ENCODE peak calls at places on chromosome 7, in eight cellular contexts. T is stimulated activated CD4-positive, alpha-beta T cell treated with anti-CD3 and anti-CD28 coated beads, Interleukin-12 subunit alpha, Interleukin-12 subunit beta, amount 100 ng/mL, for 4 hours; Q is T-helper 1 cell; U is activated effector memory CD4-positive, alpha-beta T cell treated with anti-CD3 and anti-CD28 coated beads, Interleukin-2, amount 50 U/mL, for 16 hours; W is EL; V is endodermal cell; N is activated naive CD4-positive, alpha-beta T cell treated with anti-CD3 and anti-CD28 coated beads, Interleukin-2, amount 50 U/mL, for 72 hours; B is HuH-7.5. E is an unnamed sample.

GRCh38 chr7:33459340-33459751 is 330.0 kb downstream of the BBS9 start:
- DNase-seq in T (no peak), Q (no peak), V (peak), U (no peak), W (peak), B (no peak), N (no peak), E (no peak)

GRCh38 chr7:157488326-157488725 is 151.5 kb downstream of the DNAJB6 start:
- DNase-seq in U (no peak), N (no peak), Q (no peak), B (no peak), W (no peak), T (no peak), V (peak), E (no peak)

GRCh38 chr7:21941570-21942224 is 4.0 kb downstream of the CDCA7L start:
- DNase-seq in N (no peak), B (no peak), Q (no peak), V (peak), T (no peak), W (peak), U (no peak), E (no peak)

GRCh38 chr7:78139335-78139734 is 340.8 kb downstream of the PHTF2 start:
- DNase-seq in N (no peak), W (peak), U (no peak), Q (no peak), T (no peak), V (no peak), B (no peak), E (no peak)

GRCh38 chr7:101828308-101829020 is 11.0 kb downstream of the CUX1 start:
- DNase-seq in Q (no peak), B (no peak), U (no peak), T (no peak), W (no peak), N (no peak), V (no peak), E (no peak)

GRCh38 chr7:82624337-82624736 is 180.8 kb upstream of the CACNA2D1 start:
- DNase-seq in B (no peak), N (no peak), V (no peak), W (peak), U (no peak), T (no peak), Q (no peak), E (no peak)

GRCh38 chr7:20816389-20816959 is 29.8 kb upstream of the SP8 start:
- DNase-seq in U (no peak), V (no peak), B (no peak), N (no peak), T (no peak), Q (no peak), W (no peak), E (no peak)

GRCh38 chr7:106757846-106758245 is 96.9 kb upstream of the CCDC71L start:
- DNase-seq in V (no peak), W (peak), Q (no peak), N (no peak), U (no peak), T (no peak), B (no peak), E (no peak)

GRCh38 chr7:97149843-97150242 is 32.3 kb downstream of the SDHAF3 start:
- DNase-seq in B (no peak), V (no peak), N (no peak), T (no peak), U (no peak), Q (no peak), W (no peak), E (no peak)

GRCh38 chr7:140673770-140674155 is 1.0 kb downstream of the ADCK2 start:
- DNase-seq in T (no peak), N (peak), V (no peak), W (no peak), U (no peak), Q (no peak), B (no peak), E (no peak)

GRCh38 chr7:359776-360361 is 69.9 kb downstream of the FOXL3 start:
- DNase-seq in Q (no peak), B (no peak), V (no peak), U (no peak), T (no peak), W (no peak), N (no peak), E (no peak)

GRCh38 chr7:63113713-63114285 is 884.9 kb upstream of the ZNF722 start:
- DNase-seq in V (no peak), U (no peak), B (no peak), T (no peak), W (no peak), Q (no peak), N (no peak), E (no peak)

GRCh38 chr7:133535308-133535707 is 282.4 kb downstream of the EXOC4 start:
- DNase-seq in U (no peak), V (no peak), W (no peak), T (no peak), Q (no peak), B (no peak), N (no peak), E (no peak)

GRCh38 chr7:71752171-71752935 is 620.4 kb downstream of the GALNT17 start:
- DNase-seq in T (peak), N (peak), Q (no peak), B (peak), V (peak), W (no peak), U (no peak), E (no peak)

GRCh38 chr7:42502022-42502421 is 265.0 kb upstream of the GLI3 start:
- DNase-seq in W (peak), U (no peak), V (no peak), N (no peak), Q (no peak), B (no peak), T (no peak), E (no peak)

GRCh38 chr7:50348469-50349162 is 44.1 kb downstream of the IKZF1 start:
- DNase-seq in Q (no peak), U (no peak), B (no peak), W (no peak), N (no peak), V (peak), T (no peak), E (no peak)

GRCh38 chr7:143960813-143961610 is 6.4 kb downstream of the OR2F1 start:
- DNase-seq in T (no peak), N (no peak), U (no peak), B (no peak), V (no peak), Q (no peak), W (no peak), E (no peak)

GRCh38 chr7:130662426-130662825 is 6.1 kb downstream of the COPG2 start:
- DNase-seq in V (no peak), W (no peak), U (no peak), N (no peak), Q (no peak), B (no peak), T (no peak), E (no peak)

GRCh38 chr7:100632951-100633717 is 8.2 kb downstream of the TFR2 start:
- DNase-seq in N (peak), B (no peak), V (peak), Q (peak), T (peak), W (peak), U (peak), E (peak)

GRCh38 chr7:84176716-84177115 is 17.9 kb downstream of the SEMA3A start:
- DNase-seq in U (no peak), V (no peak), W (peak), Q (no peak), N (no peak), T (no peak), B (no peak), E (no peak)

GRCh38 chr7:81236560-81236959 is 317.7 kb upstream of the SEMA3C start:
- DNase-seq in Q (no peak), U (no peak), B (no peak), T (no peak), V (no peak), N (no peak), W (no peak), E (no peak)

GRCh38 chr7:25731035-25731880 is 420.7 kb upstream of the NFE2L3 start:
- DNase-seq in T (no peak), B (no peak), U (no peak), V (no peak), Q (no peak), W (no peak), N (no peak), E (no peak)

GRCh38 chr7:121259826-121260225 is 69.0 kb upstream of the WNT16 start:
- DNase-seq in Q (no peak), N (no peak), U (no peak), W (peak), B (no peak), V (no peak), T (no peak), E (no peak)

GRCh38 chr7:51315393-51316261 is 982 bp downstream of the COBL start:
- DNase-seq in W (no peak), T (no peak), V (peak), Q (no peak), B (peak), N (no peak), U (no peak), E (no peak)

GRCh38 chr7:90187507-90188050 is 24.0 kb upstream of the STEAP2 start:
- DNase-seq in N (no peak), T (no peak), V (no peak), B (no peak), W (no peak), Q (no peak), U (no peak), E (no peak)

GRCh38 chr7:77993823-77994222 is 195.2 kb downstream of the PHTF2 start:
- DNase-seq in Q (no peak), N (no peak), B (no peak), U (no peak), V (no peak), T (no peak), W (no peak), E (no peak)

GRCh38 chr7:38863609-38864291 is 45.2 kb downstream of the VPS41 start:
- DNase-seq in U (no peak), T (no peak), N (no peak), V (peak), B (no peak), W (no peak), Q (no peak), E (no peak)

GRCh38 chr7:50869108-50869716 is 86.5 kb upstream of the GRB10 start:
- DNase-seq in U (no peak), N (no peak), W (peak), Q (no peak), V (no peak), B (no peak), T (no peak), E (no peak)

GRCh38 chr7:28984631-28985030 is 26.5 kb upstream of the TRIL start:
- DNase-seq in N (no peak), U (no peak), V (peak), W (peak), Q (no peak), B (no peak), T (no peak), E (no peak)

GRCh38 chr7:125084196-125084595 is 154.6 kb upstream of the POT1 start:
- DNase-seq in V (no peak), W (no peak), Q (no peak), U (no peak), N (no peak), B (no peak), T (no peak), E (no peak)

GRCh38 chr7:3897430-3898385 is 596.7 kb downstream of the SDK1 start:
- DNase-seq in N (peak), Q (peak), W (peak), B (peak), V (peak), U (peak), T (peak), E (no peak)

GRCh38 chr7:52500796-52501195 is 534.6 kb upstream of the POM121L12 start:
- DNase-seq in Q (no peak), V (no peak), T (no peak), N (no peak), U (no peak), B (no peak), W (no peak), E (no peak)

E was measured in T-helper 17 cell.